ENCODE peak calls at places on chromosome 12, in ten cellular contexts. One of them, this sample, is unnamed.

GRCh38 chr12:104605685-104606084 is 148.9 kb downstream of the CHST11 start:
- DNase-seq in bronchial epithelial cell: no peak
- DNase-seq in WERI-Rb-1: no peak
- DNase-seq in left ventricle myocardium inferior: peak
- DNase-seq in GM20000: no peak
- DNase-seq in hepatocyte: no peak
- DNase-seq in epithelial cell of esophagus: no peak
- DNase-seq in CD8-positive, alpha-beta T cell: no peak
- DNase-seq in CD4-positive, alpha-beta T cell: no peak
- DNase-seq in astrocyte of the spinal cord: no peak
- DNase-seq in this sample: no peak

GRCh38 chr12:91542048-91542447 is 359.4 kb upstream of the DCN start:
- DNase-seq in epithelial cell of esophagus: peak
- DNase-seq in left ventricle myocardium inferior: no peak
- DNase-seq in CD8-positive, alpha-beta T cell: no peak
- DNase-seq in astrocyte of the spinal cord: no peak
- DNase-seq in hepatocyte: no peak
- DNase-seq in bronchial epithelial cell: no peak
- DNase-seq in CD4-positive, alpha-beta T cell: no peak
- DNase-seq in GM20000: no peak
- DNase-seq in WERI-Rb-1: no peak
- DNase-seq in this sample: no peak

GRCh38 chr12:32134144-32134888 is 27.7 kb downstream of the BICD1 start:
- DNase-seq in GM20000: peak
- DNase-seq in astrocyte of the spinal cord: peak
- DNase-seq in left ventricle myocardium inferior: no peak
- DNase-seq in hepatocyte: no peak
- DNase-seq in CD4-positive, alpha-beta T cell: peak
- DNase-seq in bronchial epithelial cell: peak
- DNase-seq in epithelial cell of esophagus: peak
- DNase-seq in CD8-positive, alpha-beta T cell: peak
- DNase-seq in WERI-Rb-1: no peak
- DNase-seq in this sample: no peak

GRCh38 chr12:121120323-121120722 is 12.4 kb upstream of the P2RX7 start:
- DNase-seq in epithelial cell of esophagus: no peak
- DNase-seq in CD8-positive, alpha-beta T cell: no peak
- DNase-seq in hepatocyte: no peak
- DNase-seq in GM20000: no peak
- DNase-seq in CD4-positive, alpha-beta T cell: no peak
- DNase-seq in WERI-Rb-1: no peak
- DNase-seq in bronchial epithelial cell: no peak
- DNase-seq in left ventricle myocardium inferior: no peak
- DNase-seq in astrocyte of the spinal cord: no peak
- DNase-seq in this sample: no peak

GRCh38 chr12:109027767-109028166 is 6.9 kb upstream of the SVOP start:
- DNase-seq in CD4-positive, alpha-beta T cell: no peak
- DNase-seq in hepatocyte: no peak
- DNase-seq in CD8-positive, alpha-beta T cell: no peak
- DNase-seq in WERI-Rb-1: no peak
- DNase-seq in epithelial cell of esophagus: no peak
- DNase-seq in astrocyte of the spinal cord: peak
- DNase-seq in bronchial epithelial cell: peak
- DNase-seq in left ventricle myocardium inferior: no peak
- DNase-seq in GM20000: no peak
- DNase-seq in this sample: no peak

GRCh38 chr12:58529114-58529665 is 391.1 kb downstream of the LRIG3 start:
- DNase-seq in GM20000: no peak
- DNase-seq in left ventricle myocardium inferior: no peak
- DNase-seq in CD4-positive, alpha-beta T cell: no peak
- DNase-seq in epithelial cell of esophagus: peak
- DNase-seq in CD8-positive, alpha-beta T cell: no peak
- DNase-seq in WERI-Rb-1: no peak
- DNase-seq in bronchial epithelial cell: peak
- DNase-seq in astrocyte of the spinal cord: peak
- DNase-seq in hepatocyte: no peak
- DNase-seq in this sample: no peak

GRCh38 chr12:12333980-12334709 is 15.9 kb downstream of the MANSC1 start:
- DNase-seq in GM20000: peak
- DNase-seq in CD8-positive, alpha-beta T cell: peak
- DNase-seq in WERI-Rb-1: peak
- DNase-seq in hepatocyte: peak
- DNase-seq in bronchial epithelial cell: no peak
- DNase-seq in epithelial cell of esophagus: peak
- DNase-seq in left ventricle myocardium inferior: peak
- DNase-seq in astrocyte of the spinal cord: peak
- DNase-seq in CD4-positive, alpha-beta T cell: peak
- DNase-seq in this sample: peak

GRCh38 chr12:10595881-10596280 is 17.5 kb downstream of the MAGOHB start:
- DNase-seq in epithelial cell of esophagus: no peak
- DNase-seq in hepatocyte: no peak
- DNase-seq in left ventricle myocardium inferior: no peak
- DNase-seq in WERI-Rb-1: no peak
- DNase-seq in CD4-positive, alpha-beta T cell: no peak
- DNase-seq in CD8-positive, alpha-beta T cell: no peak
- DNase-seq in bronchial epithelial cell: no peak
- DNase-seq in GM20000: no peak
- DNase-seq in astrocyte of the spinal cord: no peak
- DNase-seq in this sample: no peak

GRCh38 chr12:11684393-11684792 is 34.9 kb downstream of the ETV6 start:
- DNase-seq in GM20000: no peak
- DNase-seq in bronchial epithelial cell: peak
- DNase-seq in CD4-positive, alpha-beta T cell: no peak
- DNase-seq in CD8-positive, alpha-beta T cell: no peak
- DNase-seq in left ventricle myocardium inferior: no peak
- DNase-seq in epithelial cell of esophagus: peak
- DNase-seq in astrocyte of the spinal cord: no peak
- DNase-seq in WERI-Rb-1: no peak
- DNase-seq in hepatocyte: no peak
- DNase-seq in this sample: no peak

DNA sequence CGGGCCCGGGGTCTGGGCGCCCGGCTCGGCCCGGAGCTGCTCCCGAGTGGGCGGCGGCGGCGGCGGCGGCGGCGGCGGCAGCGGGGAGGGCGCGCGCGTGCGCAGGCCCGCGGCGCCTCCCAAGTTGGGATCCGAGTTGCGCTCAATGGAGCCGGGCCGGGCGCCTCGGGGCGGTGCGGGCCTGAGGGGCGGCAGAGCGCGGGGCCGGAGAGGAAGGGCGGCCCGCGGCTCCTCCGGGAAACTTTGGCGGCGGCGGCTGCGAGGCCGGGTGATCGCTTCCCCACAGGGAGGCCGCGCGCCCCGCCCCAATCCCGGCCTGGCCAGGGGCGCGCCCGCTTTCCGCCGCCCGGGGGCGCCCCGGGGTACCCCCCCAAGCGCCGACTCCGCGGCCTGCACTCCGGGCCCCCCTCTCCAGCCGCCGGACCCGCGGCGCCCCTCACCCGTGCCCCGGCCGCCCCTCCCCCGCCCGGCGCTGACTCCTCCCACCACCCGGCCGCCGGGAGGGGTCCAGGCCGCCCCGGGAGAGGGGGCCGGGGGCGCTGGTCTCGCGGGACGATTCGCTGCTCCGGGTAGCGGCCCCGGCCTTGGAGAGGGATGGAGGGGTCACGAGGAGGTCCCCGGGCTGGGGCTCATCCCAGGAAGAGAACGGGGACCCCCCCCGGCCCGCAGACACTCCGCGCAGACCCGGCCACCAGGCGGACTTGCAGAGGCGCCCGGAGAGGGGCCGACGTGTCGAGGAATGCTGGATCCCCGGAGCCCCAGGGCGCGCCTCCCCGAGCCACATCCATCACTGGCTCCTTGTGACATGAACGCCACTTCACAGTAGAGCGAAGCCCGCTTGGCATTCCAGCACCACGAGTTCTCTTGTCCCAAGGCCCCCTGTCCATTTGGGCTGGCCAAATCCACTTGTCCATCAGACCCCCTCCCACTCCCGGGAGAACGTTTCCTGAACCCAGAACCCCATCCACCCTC is at the start of gene RILPL1:
- DNase-seq in hepatocyte: peak
- DNase-seq in left ventricle myocardium inferior: peak
- DNase-seq in GM20000: peak
- DNase-seq in bronchial epithelial cell: no peak
- DNase-seq in astrocyte of the spinal cord: peak
- DNase-seq in epithelial cell of esophagus: peak
- DNase-seq in WERI-Rb-1: peak
- DNase-seq in CD8-positive, alpha-beta T cell: peak
- DNase-seq in CD4-positive, alpha-beta T cell: no peak
- DNase-seq in this sample: peak
- TF ChIP-seq CTCF in hepatocyte: peak
- TF ChIP-seq CTCF in left ventricle myocardium inferior: peak
- TF ChIP-seq CTCF in GM20000: peak
- TF ChIP-seq CTCF in bronchial epithelial cell: peak
- TF ChIP-seq CTCF in astrocyte of the spinal cord: peak
- TF ChIP-seq CTCF in epithelial cell of esophagus: peak
- TF ChIP-seq CTCF in WERI-Rb-1: peak
- TF ChIP-seq CTCF in CD8-positive, alpha-beta T cell: peak
- TF ChIP-seq CTCF in CD4-positive, alpha-beta T cell: peak
- TF ChIP-seq CTCF in this sample: no peak

DNA sequence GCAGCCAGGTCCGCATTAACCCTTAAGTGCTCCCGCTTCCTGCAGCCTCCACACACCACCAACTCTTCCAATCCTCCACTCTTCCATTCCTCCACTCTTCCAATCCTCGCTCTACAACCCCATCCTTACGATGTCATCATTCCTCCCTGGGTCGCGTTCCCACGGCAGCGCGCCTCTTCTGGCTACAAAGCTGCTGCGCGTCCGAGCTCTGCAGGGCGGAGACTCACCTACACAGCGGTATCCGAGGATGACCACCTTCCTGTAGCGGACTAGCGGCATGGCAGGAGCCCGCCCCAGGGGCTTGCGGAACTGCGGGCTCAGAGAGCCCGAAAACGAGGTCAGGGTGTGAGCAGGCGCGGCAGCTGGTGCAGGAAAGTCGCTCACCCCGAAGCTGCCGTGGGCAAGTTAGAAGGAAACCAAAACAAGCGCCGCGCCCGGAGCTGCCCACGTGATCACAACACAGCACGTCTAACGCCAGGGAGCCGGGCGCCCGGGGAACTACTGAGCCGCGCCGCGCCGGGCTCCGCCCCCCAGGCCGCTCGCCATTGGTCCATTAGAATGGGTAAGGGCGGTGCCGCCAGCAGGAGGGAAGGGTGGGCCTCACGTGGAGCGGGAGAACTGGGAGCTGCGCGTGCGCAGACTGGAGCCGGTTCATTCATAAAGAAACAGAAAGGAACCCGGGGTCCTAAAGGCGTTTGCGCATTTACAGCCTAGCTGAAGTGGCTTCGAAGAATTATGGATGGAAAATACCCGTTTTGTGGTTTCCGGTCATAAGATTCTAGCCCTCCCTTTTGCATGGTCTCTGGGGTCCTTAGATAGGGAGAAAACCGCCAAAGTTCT is at the start of gene RHEBL1:
- DNase-seq in astrocyte of the spinal cord: peak
- DNase-seq in epithelial cell of esophagus: peak
- DNase-seq in hepatocyte: peak
- DNase-seq in left ventricle myocardium inferior: peak
- DNase-seq in WERI-Rb-1: peak
- DNase-seq in GM20000: peak
- DNase-seq in CD4-positive, alpha-beta T cell: peak
- DNase-seq in bronchial epithelial cell: peak
- DNase-seq in CD8-positive, alpha-beta T cell: peak
- DNase-seq in this sample: peak
- TF ChIP-seq CTCF in astrocyte of the spinal cord: peak
- TF ChIP-seq CTCF in epithelial cell of esophagus: peak
- TF ChIP-seq CTCF in hepatocyte: peak
- TF ChIP-seq CTCF in left ventricle myocardium inferior: no peak
- TF ChIP-seq CTCF in WERI-Rb-1: peak
- TF ChIP-seq CTCF in GM20000: peak
- TF ChIP-seq CTCF in CD4-positive, alpha-beta T cell: no peak
- TF ChIP-seq CTCF in bronchial epithelial cell: peak
- TF ChIP-seq CTCF in CD8-positive, alpha-beta T cell: no peak
- TF ChIP-seq CTCF in this sample: no peak

GRCh38 chr12:97151481-97151880 is 244.4 kb downstream of the NEDD1 start:
- DNase-seq in hepatocyte: no peak
- DNase-seq in astrocyte of the spinal cord: peak
- DNase-seq in WERI-Rb-1: no peak
- DNase-seq in epithelial cell of esophagus: peak
- DNase-seq in GM20000: no peak
- DNase-seq in CD8-positive, alpha-beta T cell: no peak
- DNase-seq in CD4-positive, alpha-beta T cell: no peak
- DNase-seq in bronchial epithelial cell: peak
- DNase-seq in left ventricle myocardium inferior: no peak
- DNase-seq in this sample: no peak

GRCh38 chr12:97148941-97149559 is 242.0 kb downstream of the NEDD1 start:
- DNase-seq in WERI-Rb-1: peak
- DNase-seq in CD4-positive, alpha-beta T cell: no peak
- DNase-seq in GM20000: peak
- DNase-seq in hepatocyte: peak
- DNase-seq in astrocyte of the spinal cord: no peak
- DNase-seq in CD8-positive, alpha-beta T cell: peak
- DNase-seq in epithelial cell of esophagus: peak
- DNase-seq in left ventricle myocardium inferior: peak
- DNase-seq in bronchial epithelial cell: peak
- DNase-seq in this sample: peak
- TF ChIP-seq CTCF in WERI-Rb-1: peak
- TF ChIP-seq CTCF in CD4-positive, alpha-beta T cell: peak
- TF ChIP-seq CTCF in GM20000: peak
- TF ChIP-seq CTCF in hepatocyte: peak
- TF ChIP-seq CTCF in astrocyte of the spinal cord: peak
- TF ChIP-seq CTCF in CD8-positive, alpha-beta T cell: no peak
- TF ChIP-seq CTCF in epithelial cell of esophagus: peak
- TF ChIP-seq CTCF in left ventricle myocardium inferior: peak
- TF ChIP-seq CTCF in bronchial epithelial cell: peak
- TF ChIP-seq CTCF in this sample: no peak

GRCh38 chr12:45540661-45541341 is 188.7 kb upstream of the ARID2 start:
- DNase-seq in bronchial epithelial cell: no peak
- DNase-seq in hepatocyte: no peak
- DNase-seq in WERI-Rb-1: no peak
- DNase-seq in left ventricle myocardium inferior: no peak
- DNase-seq in GM20000: no peak
- DNase-seq in CD8-positive, alpha-beta T cell: no peak
- DNase-seq in epithelial cell of esophagus: no peak
- DNase-seq in CD4-positive, alpha-beta T cell: no peak
- DNase-seq in astrocyte of the spinal cord: no peak
- DNase-seq in this sample: no peak

GRCh38 chr12:45546545-45546944 is 183.0 kb upstream of the ARID2 start:
- DNase-seq in CD4-positive, alpha-beta T cell: no peak
- DNase-seq in GM20000: no peak
- DNase-seq in hepatocyte: no peak
- DNase-seq in left ventricle myocardium inferior: no peak
- DNase-seq in WERI-Rb-1: no peak
- DNase-seq in CD8-positive, alpha-beta T cell: no peak
- DNase-seq in epithelial cell of esophagus: no peak
- DNase-seq in bronchial epithelial cell: no peak
- DNase-seq in astrocyte of the spinal cord: no peak
- DNase-seq in this sample: no peak

GRCh38 chr12:45547132-45547531 is 182.4 kb upstream of the ARID2 start:
- DNase-seq in epithelial cell of esophagus: no peak
- DNase-seq in hepatocyte: no peak
- DNase-seq in GM20000: no peak
- DNase-seq in CD8-positive, alpha-beta T cell: no peak
- DNase-seq in left ventricle myocardium inferior: no peak
- DNase-seq in WERI-Rb-1: no peak
- DNase-seq in bronchial epithelial cell: no peak
- DNase-seq in CD4-positive, alpha-beta T cell: no peak
- DNase-seq in astrocyte of the spinal cord: no peak
- DNase-seq in this sample: no peak

GRCh38 chr12:45547822-45548221 is 181.7 kb upstream of the ARID2 start:
- DNase-seq in WERI-Rb-1: no peak
- DNase-seq in CD8-positive, alpha-beta T cell: no peak
- DNase-seq in left ventricle myocardium inferior: no peak
- DNase-seq in GM20000: no peak
- DNase-seq in epithelial cell of esophagus: peak
- DNase-seq in astrocyte of the spinal cord: peak
- DNase-seq in CD4-positive, alpha-beta T cell: no peak
- DNase-seq in bronchial epithelial cell: no peak
- DNase-seq in hepatocyte: no peak
- DNase-seq in this sample: no peak

GRCh38 chr12:45543887-45544286 is 185.6 kb upstream of the ARID2 start:
- DNase-seq in astrocyte of the spinal cord: peak
- DNase-seq in WERI-Rb-1: peak
- DNase-seq in CD4-positive, alpha-beta T cell: peak
- DNase-seq in left ventricle myocardium inferior: no peak
- DNase-seq in bronchial epithelial cell: peak
- DNase-seq in GM20000: peak
- DNase-seq in epithelial cell of esophagus: peak
- DNase-seq in CD8-positive, alpha-beta T cell: peak
- DNase-seq in hepatocyte: peak
- DNase-seq in this sample: no peak
- TF ChIP-seq CTCF in astrocyte of the spinal cord: peak
- TF ChIP-seq CTCF in WERI-Rb-1: peak
- TF ChIP-seq CTCF in CD4-positive, alpha-beta T cell: peak
- TF ChIP-seq CTCF in left ventricle myocardium inferior: peak
- TF ChIP-seq CTCF in bronchial epithelial cell: peak
- TF ChIP-seq CTCF in GM20000: peak
- TF ChIP-seq CTCF in epithelial cell of esophagus: peak
- TF ChIP-seq CTCF in CD8-positive, alpha-beta T cell: peak
- TF ChIP-seq CTCF in hepatocyte: peak
- TF ChIP-seq CTCF in this sample: no peak